ENCODE peak calls at places on chromosomes 13 and 19, in nine cellular contexts. Z is stimulated activated CD8-positive, alpha-beta memory T cell treated with anti-CD3 and anti-CD28 coated beads, Interleukin-2, amount 100 ng/mL, for 1 hour; H is body of pancreas; T is mammary epithelial cell; N is activated CD4-positive, alpha-beta T cell treated with anti-CD3 and anti-CD28 coated beads, Interleukin-2, amount 50 U/mL, for 4 hours; D is Daoy; E is stimulated activated effector memory CD8-positive, alpha-beta T cell treated with anti-CD3 and anti-CD28 coated beads, Interleukin-12 subunit alpha, Interleukin-12 subunit beta, amount 100 ng/mL, for 72 hours; R is NCI-H510A treated with DMSO at 0.1 percent for 48 hours; F is activated T-helper 9 cell treated with anti-CD3 and anti-CD28 coated beads, Interleukin-2, amount 50 U/mL, for 16 hours. O is an unnamed sample.

GRCh38 chr19:30703645-30704044 is 331.5 kb downstream of the ZNF536 start:
- DNase-seq in N (no peak), E (no peak), F (no peak), T (no peak), Z (no peak), H (no peak), R (no peak), D (no peak), O (no peak)

GRCh38 chr13:114149774-114150740 is 17.6 kb upstream of the RASA3 start:
- DNase-seq in H (no peak), D (no peak), T (no peak), F (no peak), Z (no peak), R (peak), E (no peak), N (no peak), O (no peak)

GRCh38 chr19:8221161-8221560 is 12.0 kb downstream of the CERS4 start:
- DNase-seq in N (no peak), E (no peak), T (no peak), H (peak), D (no peak), R (no peak), F (no peak), Z (no peak), O (no peak)

GRCh38 chr13:68170961-68171360 is 940.8 kb upstream of the PCDH9 start:
- DNase-seq in E (no peak), N (no peak), F (no peak), H (no peak), D (no peak), T (no peak), Z (no peak), R (no peak), O (no peak)

GRCh38 chr13:79457948-79458347 is 23.0 kb upstream of the NDFIP2 start:
- DNase-seq in R (no peak), E (no peak), N (no peak), T (peak), D (peak), Z (no peak), F (no peak), H (no peak), O (peak)

GRCh38 chr13:75458696-75459422 is 23.1 kb downstream of the TBC1D4 start:
- DNase-seq in N (no peak), R (peak), T (peak), H (peak), D (no peak), E (no peak), Z (no peak), F (no peak), O (no peak)

GRCh38 chr13:48533986-48534600 is 1.2 kb upstream of the RCBTB2 start:
- DNase-seq in R (no peak), E (no peak), T (no peak), H (no peak), D (no peak), N (no peak), Z (no peak), F (no peak), O (no peak)

GRCh38 chr13:103188688-103189326 is 122.6 kb upstream of the SLC10A2 start:
- DNase-seq in F (no peak), D (no peak), R (peak), N (no peak), H (no peak), E (no peak), T (peak), Z (no peak), O (no peak)

GRCh38 chr19:3293560-3293959 is 69.1 kb downstream of the CELF5 start:
- DNase-seq in R (no peak), F (no peak), D (no peak), N (no peak), Z (no peak), H (no peak), E (no peak), T (no peak), O (no peak)

GRCh38 chr19:13621413-13621812 is 115.1 kb upstream of the CACNA1A start:
- DNase-seq in D (peak), F (peak), Z (no peak), T (peak), R (no peak), H (no peak), E (peak), N (peak), O (peak)

GRCh38 chr13:60509601-60510386 is 112.8 kb downstream of the TDRD3 start:
- DNase-seq in R (no peak), N (no peak), E (no peak), T (no peak), H (no peak), Z (no peak), F (no peak), D (no peak), O (no peak)

GRCh38 chr13:69291292-69291906 is 816.2 kb upstream of the ATXN8OS start:
- DNase-seq in Z (no peak), H (no peak), R (no peak), E (no peak), D (no peak), T (no peak), F (no peak), N (no peak), O (no peak)

GRCh38 chr19:10644351-10645007 is 9.7 kb upstream of the ILF3 start:
- DNase-seq in F (peak), D (peak), E (peak), R (peak), H (peak), T (peak), N (peak), Z (peak), O (peak)

GRCh38 chr19:33438987-33439781 is 65.7 kb downstream of the CEBPG start:
- DNase-seq in T (no peak), E (no peak), D (no peak), R (no peak), N (no peak), H (no peak), Z (no peak), F (no peak), O (no peak)

GRCh38 chr19:46616631-46617322 is 8.1 kb downstream of the PTGIR start:
- DNase-seq in H (peak), F (no peak), N (peak), R (peak), D (peak), T (peak), Z (no peak), E (peak), O (peak)

O was measured in activated CD4-positive, alpha-beta memory T cell treated with anti-CD3 and anti-CD28 coated beads, Interleukin-2, amount 10 ng/mL, durations not matched to agents 7 days and 5 days.